ENCODE peak calls at places on chromosome 15, in eight cellular contexts. One of them, this sample, is unnamed.

GRCh38 chr15:97817266-97817890 is 143.1 kb upstream of the ARRDC4 start:
- DNase-seq in NB4: no peak
- DNase-seq in right atrium auricular region: no peak
- DNase-seq in chondrocyte: no peak
- DNase-seq in progenitor cell of endocrine pancreas: no peak
- DNase-seq in bronchial epithelial cell: no peak
- DNase-seq in A549: no peak
- DNase-seq in uterus: no peak
- DNase-seq in this sample: no peak

GRCh38 chr15:52100807-52101206 is 11.8 kb downstream of the BCL2L10 start:
- DNase-seq in progenitor cell of endocrine pancreas: no peak
- DNase-seq in right atrium auricular region: peak
- DNase-seq in uterus: peak
- DNase-seq in bronchial epithelial cell: peak
- DNase-seq in NB4: peak
- DNase-seq in chondrocyte: no peak
- DNase-seq in A549: peak
- DNase-seq in this sample: peak

GRCh38 chr15:39747326-39747725 is 35.3 kb downstream of the FSIP1 start:
- DNase-seq in chondrocyte: no peak
- DNase-seq in A549: no peak
- DNase-seq in progenitor cell of endocrine pancreas: no peak
- DNase-seq in right atrium auricular region: no peak
- DNase-seq in NB4: no peak
- DNase-seq in uterus: no peak
- DNase-seq in bronchial epithelial cell: peak
- DNase-seq in this sample: no peak

GRCh38 chr15:34365073-34365825 is 1.7 kb downstream of the LPCAT4 start:
- DNase-seq in uterus: no peak
- DNase-seq in chondrocyte: no peak
- DNase-seq in bronchial epithelial cell: no peak
- DNase-seq in NB4: peak
- DNase-seq in right atrium auricular region: no peak
- DNase-seq in A549: no peak
- DNase-seq in progenitor cell of endocrine pancreas: no peak
- DNase-seq in this sample: no peak

GRCh38 chr15:58726867-58727266 is 22.6 kb downstream of the ADAM10 start:
- DNase-seq in uterus: no peak
- DNase-seq in NB4: no peak
- DNase-seq in bronchial epithelial cell: no peak
- DNase-seq in chondrocyte: no peak
- DNase-seq in right atrium auricular region: no peak
- DNase-seq in progenitor cell of endocrine pancreas: no peak
- DNase-seq in A549: no peak
- DNase-seq in this sample: no peak

GRCh38 chr15:73763893-73764292 is 10.7 kb upstream of the INSYN1 start:
- DNase-seq in right atrium auricular region: no peak
- DNase-seq in A549: no peak
- DNase-seq in bronchial epithelial cell: no peak
- DNase-seq in uterus: no peak
- DNase-seq in progenitor cell of endocrine pancreas: no peak
- DNase-seq in chondrocyte: no peak
- DNase-seq in NB4: no peak
- DNase-seq in this sample: no peak

GRCh38 chr15:99961011-99961441 is 227.8 kb upstream of the LYSMD4 start:
- DNase-seq in progenitor cell of endocrine pancreas: no peak
- DNase-seq in chondrocyte: peak
- DNase-seq in A549: peak
- DNase-seq in right atrium auricular region: peak
- DNase-seq in NB4: peak
- DNase-seq in bronchial epithelial cell: peak
- DNase-seq in uterus: peak
- DNase-seq in this sample: no peak

GRCh38 chr15:74964794-74965193 is 8.2 kb upstream of the RPP25 start:
- DNase-seq in bronchial epithelial cell: peak
- DNase-seq in progenitor cell of endocrine pancreas: no peak
- DNase-seq in NB4: no peak
- DNase-seq in A549: no peak
- DNase-seq in chondrocyte: no peak
- DNase-seq in uterus: no peak
- DNase-seq in right atrium auricular region: no peak
- DNase-seq in this sample: no peak

GRCh38 chr15:31023841-31024240 is 32.4 kb upstream of the MTMR10 start:
- DNase-seq in uterus: no peak
- DNase-seq in bronchial epithelial cell: peak
- DNase-seq in A549: no peak
- DNase-seq in right atrium auricular region: no peak
- DNase-seq in NB4: no peak
- DNase-seq in progenitor cell of endocrine pancreas: no peak
- DNase-seq in chondrocyte: no peak
- DNase-seq in this sample: no peak

GRCh38 chr15:61420546-61420945 is 191.4 kb upstream of the RORA start:
- DNase-seq in NB4: no peak
- DNase-seq in chondrocyte: no peak
- DNase-seq in bronchial epithelial cell: no peak
- DNase-seq in progenitor cell of endocrine pancreas: no peak
- DNase-seq in right atrium auricular region: no peak
- DNase-seq in A549: no peak
- DNase-seq in uterus: no peak
- DNase-seq in this sample: no peak

GRCh38 chr15:83065431-83065830 is 1.6 kb downstream of the BTBD1 start:
- DNase-seq in right atrium auricular region: no peak
- DNase-seq in NB4: no peak
- DNase-seq in bronchial epithelial cell: no peak
- DNase-seq in A549: no peak
- DNase-seq in chondrocyte: no peak
- DNase-seq in uterus: no peak
- DNase-seq in progenitor cell of endocrine pancreas: no peak
- DNase-seq in this sample: no peak

GRCh38 chr15:88166330-88166993 is 90.1 kb downstream of the NTRK3 start:
- DNase-seq in right atrium auricular region: no peak
- DNase-seq in chondrocyte: no peak
- DNase-seq in bronchial epithelial cell: no peak
- DNase-seq in progenitor cell of endocrine pancreas: peak
- DNase-seq in NB4: peak
- DNase-seq in A549: no peak
- DNase-seq in uterus: no peak
- DNase-seq in this sample: no peak

GRCh38 chr15:67148196-67148701 is 82.8 kb downstream of the SMAD3 start:
- DNase-seq in NB4: peak
- DNase-seq in uterus: no peak
- DNase-seq in progenitor cell of endocrine pancreas: no peak
- DNase-seq in bronchial epithelial cell: peak
- DNase-seq in right atrium auricular region: no peak
- DNase-seq in chondrocyte: no peak
- DNase-seq in A549: peak
- DNase-seq in this sample: peak

GRCh38 chr15:85073556-85074194 is 92.0 kb downstream of the PDE8A start:
- DNase-seq in A549: peak
- DNase-seq in chondrocyte: no peak
- DNase-seq in uterus: no peak
- DNase-seq in progenitor cell of endocrine pancreas: no peak
- DNase-seq in NB4: no peak
- DNase-seq in right atrium auricular region: no peak
- DNase-seq in bronchial epithelial cell: peak
- DNase-seq in this sample: no peak

DNA sequence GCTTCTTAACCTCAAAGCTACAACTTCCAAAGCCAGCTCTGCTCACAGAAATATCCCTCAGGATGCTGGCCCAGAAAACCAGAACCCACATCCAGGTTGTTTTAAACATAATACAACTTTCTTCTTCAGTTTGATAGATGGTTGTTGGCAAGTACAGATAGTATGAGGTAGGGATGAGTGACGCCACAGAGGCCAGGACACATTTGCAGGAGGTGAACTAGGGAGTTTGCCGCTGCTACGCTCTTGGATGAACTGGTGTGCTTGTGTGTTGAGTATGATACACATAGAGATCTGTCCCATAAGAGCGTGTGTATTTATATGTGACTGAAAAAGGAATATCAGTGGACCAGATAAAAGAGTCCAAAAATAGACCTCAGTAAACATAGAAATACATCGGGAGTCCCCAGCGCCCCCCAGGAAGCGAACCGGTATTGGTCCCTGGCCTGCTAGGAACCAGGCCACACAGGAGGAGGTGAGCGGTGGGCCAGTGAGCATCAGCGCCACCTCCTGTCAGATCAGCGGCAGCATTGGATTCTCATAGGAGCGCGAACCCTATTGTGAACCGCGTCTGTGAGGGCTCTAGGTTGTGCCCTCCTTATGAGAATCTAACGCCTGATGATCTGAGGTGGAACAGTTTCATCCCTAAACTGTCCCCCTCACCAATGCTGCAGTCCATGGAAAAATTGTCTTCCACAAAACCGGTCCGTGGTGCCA is 98.0 kb downstream of the LRRK1 start:
- DNase-seq in progenitor cell of endocrine pancreas: no peak
- DNase-seq in A549: peak
- DNase-seq in bronchial epithelial cell: no peak
- DNase-seq in uterus: peak
- DNase-seq in right atrium auricular region: peak
- DNase-seq in NB4: peak
- DNase-seq in chondrocyte: no peak
- DNase-seq in this sample: peak
- TF ChIP-seq CTCF in progenitor cell of endocrine pancreas: peak
- TF ChIP-seq CTCF in A549: peak
- TF ChIP-seq CTCF in bronchial epithelial cell: no peak
- TF ChIP-seq CTCF in uterus: no peak
- TF ChIP-seq CTCF in right atrium auricular region: peak
- TF ChIP-seq CTCF in NB4: peak
- TF ChIP-seq CTCF in chondrocyte: peak
- TF ChIP-seq CTCF in this sample: peak

GRCh38 chr15:70264738-70265465 is 167.2 kb upstream of the TLE3 start:
- DNase-seq in right atrium auricular region: no peak
- DNase-seq in A549: no peak
- DNase-seq in chondrocyte: no peak
- DNase-seq in NB4: no peak
- DNase-seq in bronchial epithelial cell: no peak
- DNase-seq in progenitor cell of endocrine pancreas: no peak
- DNase-seq in uterus: peak
- DNase-seq in this sample: no peak

GRCh38 chr15:70266412-70267089 is 168.8 kb upstream of the TLE3 start:
- DNase-seq in chondrocyte: no peak
- DNase-seq in bronchial epithelial cell: no peak
- DNase-seq in NB4: peak
- DNase-seq in right atrium auricular region: peak
- DNase-seq in uterus: peak
- DNase-seq in A549: no peak
- DNase-seq in progenitor cell of endocrine pancreas: no peak
- DNase-seq in this sample: peak

GRCh38 chr15:70265986-70266385 is 168.3 kb upstream of the TLE3 start:
- DNase-seq in chondrocyte: no peak
- DNase-seq in NB4: no peak
- DNase-seq in right atrium auricular region: no peak
- DNase-seq in bronchial epithelial cell: no peak
- DNase-seq in progenitor cell of endocrine pancreas: no peak
- DNase-seq in uterus: no peak
- DNase-seq in A549: no peak
- DNase-seq in this sample: no peak

GRCh38 chr15:70264014-70264492 is 166.3 kb upstream of the TLE3 start:
- DNase-seq in bronchial epithelial cell: peak
- DNase-seq in A549: no peak
- DNase-seq in NB4: peak
- DNase-seq in right atrium auricular region: no peak
- DNase-seq in chondrocyte: no peak
- DNase-seq in uterus: peak
- DNase-seq in progenitor cell of endocrine pancreas: no peak
- DNase-seq in this sample: peak

DNA sequence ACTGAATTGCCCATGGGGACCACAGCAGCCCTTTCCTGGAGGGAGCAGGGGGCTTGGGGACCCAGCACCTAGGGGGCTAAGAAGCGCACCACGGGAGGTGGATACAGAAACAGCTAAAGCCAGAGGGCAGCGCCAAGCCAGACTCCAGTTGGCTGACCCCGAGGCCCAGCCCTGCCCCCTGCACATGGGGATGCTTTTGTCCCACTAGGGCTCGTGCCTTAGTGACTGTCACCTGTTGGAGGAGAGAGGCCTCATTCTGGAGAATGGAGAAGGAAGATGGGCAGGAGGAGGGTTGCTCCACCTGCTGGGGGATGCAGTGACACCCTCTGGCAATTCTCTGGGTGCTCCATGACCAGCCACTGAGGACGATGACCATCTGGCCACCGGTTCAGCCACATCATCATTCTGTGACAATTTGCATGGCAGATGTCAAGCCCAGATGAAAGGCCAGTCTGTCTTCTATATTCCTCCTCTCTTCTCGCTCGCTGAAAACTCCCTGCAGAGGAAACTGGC is 167.8 kb upstream of the TLE3 start:
- DNase-seq in chondrocyte: no peak
- DNase-seq in bronchial epithelial cell: no peak
- DNase-seq in NB4: no peak
- DNase-seq in progenitor cell of endocrine pancreas: no peak
- DNase-seq in A549: no peak
- DNase-seq in uterus: no peak
- DNase-seq in right atrium auricular region: no peak
- DNase-seq in this sample: no peak
- TF ChIP-seq CTCF in chondrocyte: peak
- TF ChIP-seq CTCF in bronchial epithelial cell: peak
- TF ChIP-seq CTCF in NB4: no peak
- TF ChIP-seq CTCF in progenitor cell of endocrine pancreas: no peak
- TF ChIP-seq CTCF in A549: no peak
- TF ChIP-seq CTCF in uterus: no peak
- TF ChIP-seq CTCF in right atrium auricular region: peak
- TF ChIP-seq CTCF in this sample: peak

GRCh38 chr15:96047255-96047931 is 283.1 kb upstream of the NR2F2 start:
- DNase-seq in NB4: peak
- DNase-seq in progenitor cell of endocrine pancreas: no peak
- DNase-seq in chondrocyte: no peak
- DNase-seq in uterus: peak
- DNase-seq in A549: no peak
- DNase-seq in right atrium auricular region: no peak
- DNase-seq in bronchial epithelial cell: peak
- DNase-seq in this sample: no peak
- TF ChIP-seq CTCF in NB4: no peak
- TF ChIP-seq CTCF in progenitor cell of endocrine pancreas: no peak
- TF ChIP-seq CTCF in chondrocyte: peak
- TF ChIP-seq CTCF in uterus: no peak
- TF ChIP-seq CTCF in A549: no peak
- TF ChIP-seq CTCF in right atrium auricular region: no peak
- TF ChIP-seq CTCF in bronchial epithelial cell: no peak
- TF ChIP-seq CTCF in this sample: no peak

DNA sequence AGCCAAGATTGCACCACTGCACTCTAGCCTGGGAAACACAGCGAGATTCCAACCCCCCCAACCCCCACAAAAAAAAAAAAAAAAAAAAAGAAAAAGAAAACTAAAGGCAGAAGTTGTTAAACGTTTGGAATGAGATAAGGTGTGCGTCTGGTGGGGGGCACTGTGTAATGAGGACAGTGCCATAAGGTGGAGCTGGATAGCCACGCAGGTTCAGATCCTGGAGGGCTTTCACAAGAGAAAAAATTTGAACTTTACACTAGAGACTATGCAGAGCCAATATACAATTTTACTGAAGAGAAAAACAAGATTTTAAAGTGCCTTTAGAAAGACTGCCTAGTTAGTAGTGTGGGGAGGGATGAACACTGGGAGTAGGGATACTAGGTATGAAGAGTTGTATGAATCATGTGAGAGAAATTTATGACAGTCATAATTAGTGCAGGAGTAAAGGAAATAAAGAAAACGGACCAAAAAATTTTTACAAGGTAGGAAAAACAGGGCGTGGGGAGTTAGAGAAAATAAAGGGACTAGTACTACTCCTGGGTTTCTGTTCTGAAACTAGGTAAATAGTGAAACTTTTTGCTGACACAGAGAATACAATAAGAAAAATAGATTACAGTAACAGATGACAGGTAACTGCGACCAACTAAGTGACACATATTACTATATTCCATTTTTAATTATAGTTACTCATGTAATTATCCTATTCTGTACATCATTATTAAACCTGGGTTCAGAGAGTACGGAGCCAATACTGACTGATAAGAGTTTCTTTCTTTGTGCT is 108.1 kb downstream of the PEAK1 start:
- DNase-seq in NB4: no peak
- DNase-seq in chondrocyte: no peak
- DNase-seq in progenitor cell of endocrine pancreas: no peak
- DNase-seq in uterus: no peak
- DNase-seq in A549: no peak
- DNase-seq in bronchial epithelial cell: peak
- DNase-seq in right atrium auricular region: no peak
- DNase-seq in this sample: no peak
- TF ChIP-seq CTCF in NB4: no peak
- TF ChIP-seq CTCF in chondrocyte: no peak
- TF ChIP-seq CTCF in progenitor cell of endocrine pancreas: no peak
- TF ChIP-seq CTCF in uterus: no peak
- TF ChIP-seq CTCF in A549: no peak
- TF ChIP-seq CTCF in bronchial epithelial cell: no peak
- TF ChIP-seq CTCF in right atrium auricular region: no peak
- TF ChIP-seq CTCF in this sample: no peak

This sample was measured in CD14-positive monocyte.